ENCODE peak calls at places on chromosomes 16 and 17, in four cellular contexts. A is GM12878, R is K562, W is GM12891. T is an unnamed sample.

GRCh38 chr16:31333686-31334649 is 21.0 kb upstream of the ITGAX start:
- DNase-seq in R (peak; percentile 43), W (no peak), A (no peak), T (no peak)

GRCh38 chr16:8850279-8850885 is 18.4 kb downstream of the CARHSP1 start:
- DNase-seq in W (peak; percentile 19), R (no peak), A (no peak), T (no peak)

GRCh38 chr17:40313660-40314556 is 4.9 kb downstream of the RARA start:
- DNase-seq in R (no peak), A (no peak), W (no peak), T (no peak)

GRCh38 chr17:78049609-78050008 is 78.9 kb downstream of the TMC6 start:
- DNase-seq in A (no peak), W (no peak), R (no peak), T (no peak)

GRCh38 chr17:56451629-56452028 is 141.9 kb upstream of the NOG start:
- DNase-seq in R (no peak), W (no peak), A (no peak), T (no peak)

GRCh38 chr16:6957676-6958075 is 375.0 kb upstream of the RBFOX1 start:
- DNase-seq in W (no peak), A (no peak), R (no peak), T (no peak)

GRCh38 chr17:76266244-76266938 is 1.2 kb downstream of the UBALD2 start:
- DNase-seq in A (no peak), W (no peak), R (no peak), T (peak; percentile 39)

GRCh38 chr16:17080105-17080504 is 390.7 kb downstream of the XYLT1 start:
- DNase-seq in R (no peak), A (no peak), W (no peak), T (no peak)

GRCh38 chr16:56862776-56863175 is 2.2 kb upstream of the SLC12A3 start:
- DNase-seq in W (no peak), R (no peak), A (no peak), T (peak; percentile 61)

GRCh38 chr17:80034654-80034976 is 1.1 kb downstream of the TBC1D16 start:
- DNase-seq in A (no peak), R (no peak), W (no peak), T (no peak)

GRCh38 chr17:22453181-22453580 is 760.9 kb downstream of the KCNJ18 start:
- DNase-seq in W (no peak), A (no peak), R (no peak), T (no peak)

GRCh38 chr16:89449726-89450335 is 40.5 kb downstream of the ANKRD11 start:
- DNase-seq in W (no peak), R (no peak), A (no peak), T (peak; percentile 26)

GRCh38 chr16:89431158-89431584 is 59.2 kb downstream of the ANKRD11 start:
- DNase-seq in R (no peak), A (no peak), W (no peak), T (no peak)

GRCh38 chr16:19274178-19274797 is 11.2 kb upstream of the CLEC19A start:
- DNase-seq in R (no peak), W (no peak), A (no peak), T (no peak)

GRCh38 chr16:4392382-4393242 is 21.0 kb downstream of the VASN start:
- DNase-seq in W (no peak), R (no peak), A (no peak), T (no peak)

GRCh38 chr16:71421911-71422310 is 19.9 kb downstream of the TLE7 start:
- DNase-seq in R (peak; percentile 76), A (no peak), W (no peak), T (no peak)

GRCh38 chr17:17760872-17761550 is 75.8 kb downstream of the SREBF1 start:
- DNase-seq in A (no peak), R (no peak), W (no peak), T (no peak)

GRCh38 chr17:17111401-17112393 is 69.4 kb downstream of the MPRIP start:
- DNase-seq in R (no peak), W (no peak), A (no peak), T (no peak)

GRCh38 chr17:43645765-43646481 is 15.8 kb downstream of the MEOX1 start:
- DNase-seq in W (no peak), R (no peak), A (no peak), T (no peak)

GRCh38 chr16:29974291-29975133 is 844 bp downstream of the TAOK2 start:
- DNase-seq in A (no peak), W (no peak), R (peak; percentile 49), T (peak; percentile 66)

GRCh38 chr17:81519284-81520020 is 6.9 kb upstream of the ACTG1 start:
- DNase-seq in W (peak; percentile 79), R (peak; percentile 88), A (no peak), T (no peak)

GRCh38 chr17:43224146-43224705 is 4.2 kb downstream of the CCDC200 start:
- DNase-seq in A (no peak), R (no peak), W (no peak), T (peak; percentile 28)

GRCh38 chr17:57379237-57380054 is 123.1 kb downstream of the MSI2 start:
- DNase-seq in R (peak; percentile 89), A (no peak), W (no peak), T (no peak)

GRCh38 chr16:27285676-27286196 is 17.2 kb upstream of the NSMCE1 start:
- DNase-seq in A (no peak), W (no peak), R (no peak), T (peak; percentile 70)

GRCh38 chr16:69932228-69932627 is 18.9 kb upstream of the CLEC18A start:
- DNase-seq in W (no peak), A (no peak), R (no peak), T (no peak)

GRCh38 chr16:58678716-58679115 is 5.9 kb downstream of the SLC38A7 start:
- DNase-seq in W (no peak), R (no peak), A (no peak), T (peak; percentile 8)

GRCh38 chr16:82085380-82085779 is 50.3 kb downstream of the HSD17B2 start:
- DNase-seq in A (no peak), W (no peak), R (no peak), T (no peak)

GRCh38 chr17:78324391-78325075 is 35.3 kb downstream of the SOCS3 start:
- DNase-seq in A (no peak), R (no peak), W (no peak), T (peak; percentile 85)

GRCh38 chr17:2689411-2690164 is 22.0 kb downstream of the CLUH start:
- DNase-seq in A (no peak), W (peak; percentile 19), R (peak; percentile 12), T (no peak)

GRCh38 chr16:81752225-81752875 is 26.7 kb upstream of the PLCG2 start:
- DNase-seq in W (peak; percentile 59), R (peak; percentile 59), A (peak; percentile 72), T (peak; percentile 91)

GRCh38 chr17:49388290-49388640 is 26.2 kb upstream of the ZNF652 start:
- DNase-seq in W (no peak), A (no peak), R (no peak), T (no peak)

GRCh38 chr16:20866161-20866772 is 33.9 kb downstream of the DCUN1D3 start:
- DNase-seq in R (peak; percentile 53), W (no peak), A (no peak), T (no peak)

GRCh38 chr16:19532601-19533000 is 8.9 kb downstream of the CCP110 start:
- DNase-seq in R (no peak), A (no peak), W (no peak), T (no peak)

GRCh38 chr16:31421587-31421986 is 6.6 kb downstream of the COX6A2 start:
- DNase-seq in R (no peak), W (no peak), A (peak; percentile 34), T (no peak)

GRCh38 chr16:72428611-72429376 is 256.8 kb upstream of the PMFBP1 start:
- DNase-seq in W (no peak), A (no peak), R (no peak), T (no peak)

GRCh38 chr16:4212934-4213296 is 29.0 kb downstream of the SRL start:
- DNase-seq in A (no peak), W (no peak), R (no peak), T (no peak)

GRCh38 chr16:69793521-69793920 is 31.4 kb downstream of the WWP2 start:
- DNase-seq in R (no peak), W (no peak), A (no peak), T (no peak)

GRCh38 chr17:29103341-29103740 is 60.4 kb downstream of the PIPOX start:
- DNase-seq in W (no peak), A (no peak), R (no peak), T (no peak)
- TF ChIP-seq SPI1 in W (no peak), A (no peak), R (no peak), T (no peak)

DNA sequence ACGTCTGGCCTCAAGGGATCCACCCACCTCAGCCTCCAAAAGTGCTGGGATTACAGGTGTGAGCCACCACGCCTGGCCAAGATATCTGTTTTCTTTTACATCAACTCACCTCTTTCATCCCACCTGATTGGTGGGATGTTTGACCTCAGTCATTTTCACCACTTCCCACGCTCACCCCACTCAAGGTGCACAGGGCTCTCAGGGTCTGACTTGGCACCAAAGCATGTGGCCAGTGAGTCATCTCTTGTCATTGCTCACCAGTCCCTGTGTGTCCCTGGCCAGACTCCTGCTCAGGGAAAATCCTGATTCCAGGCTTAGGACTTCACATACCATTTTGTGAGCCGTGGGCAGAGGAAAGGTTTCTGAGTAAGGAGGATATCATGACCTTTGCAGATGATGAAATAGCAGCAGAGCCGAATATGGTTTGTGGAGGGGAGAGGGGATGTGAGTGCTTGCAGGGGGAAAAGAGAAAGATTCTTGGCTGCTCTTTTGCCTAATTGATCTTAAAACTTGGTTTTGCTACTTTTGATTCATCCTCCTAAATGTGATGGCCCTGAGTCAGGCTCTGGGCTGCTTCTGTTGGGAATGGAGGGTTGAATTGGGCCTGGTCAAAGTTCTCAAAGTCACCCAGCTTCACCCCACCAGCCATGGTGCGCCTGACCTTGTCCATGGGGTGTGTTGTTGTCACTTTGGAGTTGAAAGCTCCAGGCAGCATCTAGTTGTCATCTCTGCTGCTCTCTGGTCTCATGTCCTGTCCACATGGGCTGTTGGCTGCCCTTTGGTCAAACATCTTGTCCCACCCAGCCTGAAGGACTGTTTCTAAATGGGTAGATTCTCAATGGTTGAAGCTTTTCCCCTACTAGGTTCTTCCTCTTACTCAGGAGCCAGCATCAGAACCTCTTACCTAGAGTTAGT is 6.0 kb upstream of the KCNH6 start:
- DNase-seq in W (no peak), R (no peak), A (peak; percentile 19), T (no peak)
- TF ChIP-seq SPI1 in W (no peak), R (no peak), A (no peak), T (no peak)

GRCh38 chr16:53523971-53524548 is 21.1 kb upstream of the AKTIP start:
- DNase-seq in A (no peak), R (no peak), W (no peak), T (no peak)

GRCh38 chr16:53518550-53519416 is 15.8 kb upstream of the AKTIP start:
- DNase-seq in A (peak; percentile 97), R (no peak), W (peak; percentile 68), T (no peak)

GRCh38 chr16:53517851-53518250 is 14.8 kb upstream of the AKTIP start:
- DNase-seq in R (no peak), W (no peak), A (no peak), T (no peak)

GRCh38 chr16:53519417-53520091 is 16.5 kb upstream of the AKTIP start:
- DNase-seq in R (no peak), A (no peak), W (no peak), T (no peak)

GRCh38 chr16:53523126-53523804 is 20.3 kb upstream of the AKTIP start:
- DNase-seq in W (no peak), A (no peak), R (no peak), T (no peak)
- TF ChIP-seq SPI1 in W (no peak), A (no peak), R (no peak), T (no peak)

GRCh38 chr16:50152807-50153647 is at the start of gene TENT4B:
- DNase-seq in A (peak; percentile 57), R (peak; percentile 97), W (peak; percentile 86), T (peak; percentile 83)
- TF ChIP-seq SPI1 in A (no peak), R (no peak), W (no peak), T (no peak)

T was measured in HL-60.